ENCODE peak calls at places on chromosome 7, in ten cellular contexts. Z, N, O, V, R, B, M, D, T and G are unnamed samples.

GRCh38 chr7:158814637-158815036 is 14.7 kb downstream of the ESYT2 start:
- DNase-seq in Z (no peak), N (no peak), O (no peak), V (no peak), R (no peak), B (no peak), M (peak), D (no peak), T (no peak), G (no peak)

GRCh38 chr7:73811760-73812168 is 19.0 kb upstream of the CLDN4 start:
- DNase-seq in Z (no peak), N (no peak), O (peak), V (peak), R (peak), B (peak), M (peak), D (peak), T (peak), G (peak)

GRCh38 chr7:107742678-107743566 is 1.0 kb upstream of the CBLL1 start:
- DNase-seq in Z (no peak), N (no peak), O (peak), V (peak), R (no peak), B (no peak), M (no peak), D (no peak), T (peak), G (no peak)

GRCh38 chr7:45185864-45186250 is 28.3 kb downstream of the RAMP3 start:
- DNase-seq in Z (no peak), N (no peak), O (no peak), V (no peak), R (no peak), B (no peak), M (no peak), D (no peak), T (no peak), G (no peak)

GRCh38 chr7:19181634-19182033 is 36.4 kb upstream of the FERD3L start:
- DNase-seq in Z (no peak), N (no peak), O (no peak), V (no peak), R (no peak), B (no peak), M (no peak), D (no peak), T (no peak), G (no peak)

GRCh38 chr7:882336-883028 is 6.1 kb downstream of the GET4 start:
- DNase-seq in Z (no peak), N (no peak), O (no peak), V (no peak), R (no peak), B (no peak), M (no peak), D (no peak), T (no peak), G (no peak)

GRCh38 chr7:121576148-121576921 is 180.2 kb upstream of the FAM3C start:
- DNase-seq in Z (no peak), N (no peak), O (no peak), V (peak), R (no peak), B (no peak), M (no peak), D (no peak), T (no peak), G (no peak)

GRCh38 chr7:18724311-18724710 is 228.8 kb downstream of the HDAC9 start:
- DNase-seq in Z (no peak), N (no peak), O (no peak), V (no peak), R (peak), B (peak), M (no peak), D (no peak), T (no peak), G (no peak)

GRCh38 chr7:68787586-68787985 is 810.7 kb upstream of the AUTS2 start:
- DNase-seq in Z (no peak), N (no peak), O (no peak), V (no peak), R (no peak), B (no peak), M (no peak), D (no peak), T (no peak), G (no peak)

GRCh38 chr7:54813398-54813797 is 54.4 kb upstream of the SEC61G start:
- DNase-seq in Z (no peak), N (no peak), O (no peak), V (peak), R (peak), B (no peak), M (no peak), D (no peak), T (no peak), G (no peak)